ENCODE peak calls at places on chromosomes 3 and 15, in eight cellular contexts. D is NB4, I is LHCN-M2, L is NCI-H446, W is A549, H is DMS153, Y is DMS79, C is neural crest cell. K is an unnamed sample.

GRCh38 chr3:185332026-185332735 is 30.8 kb upstream of the MAP3K13 start:
- DNase-seq in I (peak; percentile 80), Y (peak; percentile 34), D (peak; percentile 83), C (no peak), W (no peak), L (no peak), H (peak; percentile 98), K (no peak)

GRCh38 chr3:38989932-38990510 is 61.7 kb downstream of the SCN11A start:
- DNase-seq in Y (no peak), W (no peak), I (no peak), H (no peak), C (no peak), L (no peak), D (no peak), K (no peak)

GRCh38 chr15:100947760-100948429 is 28.7 kb downstream of the LRRK1 start:
- DNase-seq in H (no peak), Y (no peak), D (no peak), L (no peak), I (no peak), C (no peak), W (no peak), K (no peak)

GRCh38 chr3:11944052-11944673 is 60.0 kb upstream of the SYN2 start:
- DNase-seq in Y (no peak), C (no peak), L (peak; percentile 22), H (no peak), W (peak; percentile 56), D (peak; percentile 16), I (peak; percentile 21), K (no peak)

GRCh38 chr3:175585898-175586297 is 726.8 kb downstream of the NAALADL2 start:
- DNase-seq in C (no peak), D (no peak), Y (no peak), W (no peak), H (no peak), I (peak; percentile 78), L (no peak), K (no peak)

GRCh38 chr3:172099495-172099808 is 60.1 kb downstream of the FNDC3B start:
- DNase-seq in Y (no peak), H (no peak), W (no peak), L (no peak), I (no peak), C (no peak), D (no peak), K (no peak)

GRCh38 chr3:20846081-20846480 is 660.1 kb upstream of the SGO1 start:
- DNase-seq in I (no peak), D (no peak), H (peak; percentile 1), W (no peak), L (peak; percentile 16), Y (no peak), C (no peak), K (no peak)

GRCh38 chr3:80994085-80994665 is 767.3 kb downstream of the GBE1 start:
- DNase-seq in C (no peak), Y (no peak), W (no peak), D (no peak), L (no peak), I (no peak), H (no peak), K (no peak)

GRCh38 chr3:72475258-72476138 is 372.7 kb downstream of the SHQ1 start:
- DNase-seq in D (peak; percentile 69), H (no peak), W (no peak), Y (no peak), I (no peak), C (no peak), L (no peak), K (no peak)

GRCh38 chr3:158672293-158673176 is at the start of gene LXN:
- DNase-seq in I (no peak), H (peak; percentile 77), D (no peak), C (peak; percentile 61), Y (no peak), W (peak; percentile 96), L (no peak), K (no peak)

GRCh38 chr15:74865316-74865715 is 7.8 kb downstream of the SCAMP2 start:
- DNase-seq in H (no peak), Y (no peak), W (no peak), I (no peak), D (no peak), C (no peak), L (no peak), K (no peak)

GRCh38 chr3:46461971-46462910 is 2.5 kb downstream of the LTF start:
- DNase-seq in L (no peak), I (peak; percentile 31), C (no peak), H (no peak), Y (no peak), D (peak; percentile 22), W (no peak), K (no peak)

GRCh38 chr3:184885112-184885511 is 73.1 kb downstream of the VPS8 start:
- DNase-seq in L (no peak), I (no peak), W (no peak), Y (no peak), D (no peak), H (no peak), C (no peak), K (no peak)

GRCh38 chr3:146166450-146167222 is 5.7 kb upstream of the PLOD2 start:
- DNase-seq in C (no peak), D (no peak), Y (no peak), L (peak; percentile 50), H (no peak), W (no peak), I (peak; percentile 93), K (no peak)

GRCh38 chr15:98653686-98654085 is 5.3 kb downstream of the IGF1R start:
- DNase-seq in Y (no peak), D (peak; percentile 81), C (no peak), H (no peak), W (no peak), I (peak; percentile 50), L (no peak), K (no peak)

GRCh38 chr15:51874751-51875644 is 45.5 kb downstream of the TMOD3 start:
- DNase-seq in C (no peak), H (no peak), I (peak; percentile 99), W (peak; percentile 85), L (peak; percentile 40), D (peak; percentile 41), Y (no peak), K (no peak)

GRCh38 chr3:46498916-46499519 is 1.2 kb downstream of the RTP3 start:
- DNase-seq in H (no peak), W (no peak), D (no peak), L (no peak), C (no peak), Y (no peak), I (no peak), K (no peak)

GRCh38 chr15:58985443-58985842 is 2.0 kb upstream of the RNF111 start:
- DNase-seq in W (no peak), L (no peak), Y (no peak), I (peak; percentile 26), C (no peak), D (no peak), H (no peak), K (no peak)

GRCh38 chr15:70426065-70426821 is 328.5 kb upstream of the TLE3 start:
- DNase-seq in Y (no peak), L (no peak), C (no peak), H (no peak), D (no peak), W (no peak), I (peak; percentile 41), K (no peak)

GRCh38 chr3:138328341-138328740 is 1.3 kb downstream of the NME9 start:
- DNase-seq in C (no peak), D (peak; percentile 57), Y (no peak), W (no peak), H (no peak), I (peak; percentile 29), L (no peak), K (no peak)

GRCh38 chr15:26134812-26135211 is 271.7 kb upstream of the ATP10A start:
- DNase-seq in Y (no peak), W (no peak), C (no peak), D (no peak), I (no peak), H (no peak), L (no peak), K (no peak)